ENCODE peak calls at places on chromosomes 4 and X, in six cellular contexts. One of them, this sample, is unnamed.

GRCh38 chr4:7763106-7763505 is 176.6 kb downstream of the AFAP1 start:
- DNase-seq in nephron progenitor cell: no peak
- DNase-seq in NCI-H1092: no peak
- DNase-seq in NB4: no peak
- DNase-seq in AG20443: no peak
- DNase-seq in memory B cell: no peak
- DNase-seq in this sample: no peak

GRCh38 chrX:104288269-104288668 is 33.5 kb upstream of the ESX1 start:
- DNase-seq in nephron progenitor cell: no peak
- DNase-seq in AG20443: no peak
- DNase-seq in memory B cell: no peak
- DNase-seq in NB4: no peak
- DNase-seq in NCI-H1092: no peak
- DNase-seq in this sample: peak; percentile 13

GRCh38 chrX:5876984-5877655 is 351.5 kb downstream of the NLGN4X start:
- DNase-seq in NB4: peak; percentile 42
- DNase-seq in NCI-H1092: no peak
- DNase-seq in memory B cell: no peak
- DNase-seq in nephron progenitor cell: peak; percentile 51
- DNase-seq in AG20443: peak; percentile 2
- DNase-seq in this sample: peak; percentile 31

GRCh38 chr4:55184600-55185523 is 59.5 kb upstream of the KDR start:
- DNase-seq in nephron progenitor cell: no peak
- DNase-seq in AG20443: peak; percentile 56
- DNase-seq in NB4: peak; percentile 16
- DNase-seq in memory B cell: no peak
- DNase-seq in NCI-H1092: no peak
- DNase-seq in this sample: peak; percentile 60

GRCh38 chr4:56272003-56272402 is 115.3 kb downstream of the AASDH start:
- DNase-seq in AG20443: no peak
- DNase-seq in memory B cell: no peak
- DNase-seq in nephron progenitor cell: no peak
- DNase-seq in NB4: no peak
- DNase-seq in NCI-H1092: no peak
- DNase-seq in this sample: no peak

GRCh38 chrX:50971390-50971789 is 60.9 kb downstream of the BMP15 start:
- DNase-seq in memory B cell: no peak
- DNase-seq in nephron progenitor cell: no peak
- DNase-seq in AG20443: peak; percentile 9
- DNase-seq in NB4: no peak
- DNase-seq in NCI-H1092: no peak
- DNase-seq in this sample: no peak

GRCh38 chrX:41556958-41557357 is 109.8 kb downstream of the NYX start:
- DNase-seq in NB4: no peak
- DNase-seq in memory B cell: no peak
- DNase-seq in nephron progenitor cell: no peak
- DNase-seq in AG20443: no peak
- DNase-seq in NCI-H1092: no peak
- DNase-seq in this sample: no peak

GRCh38 chr4:17336524-17336941 is 175.4 kb downstream of the QDPR start:
- DNase-seq in nephron progenitor cell: no peak
- DNase-seq in memory B cell: no peak
- DNase-seq in NCI-H1092: no peak
- DNase-seq in NB4: no peak
- DNase-seq in AG20443: no peak
- DNase-seq in this sample: no peak

GRCh38 chr4:2712261-2712842 is 43.8 kb downstream of the TNIP2 start:
- DNase-seq in nephron progenitor cell: no peak
- DNase-seq in AG20443: no peak
- DNase-seq in NCI-H1092: no peak
- DNase-seq in memory B cell: no peak
- DNase-seq in NB4: peak; percentile 60
- DNase-seq in this sample: no peak

GRCh38 chr4:7392438-7393374 is 42.0 kb downstream of the PSAPL1 start:
- DNase-seq in memory B cell: no peak
- DNase-seq in NB4: no peak
- DNase-seq in NCI-H1092: no peak
- DNase-seq in nephron progenitor cell: peak; percentile 58
- DNase-seq in AG20443: peak; percentile 83
- DNase-seq in this sample: no peak

GRCh38 chr4:19748911-19749473 is 502.7 kb upstream of the SLIT2 start:
- DNase-seq in memory B cell: no peak
- DNase-seq in AG20443: peak; percentile 40
- DNase-seq in NB4: no peak
- DNase-seq in NCI-H1092: no peak
- DNase-seq in nephron progenitor cell: no peak
- DNase-seq in this sample: no peak

GRCh38 chrX:16559206-16559619 is 90.7 kb upstream of the S100G start:
- DNase-seq in NB4: no peak
- DNase-seq in nephron progenitor cell: no peak
- DNase-seq in memory B cell: no peak
- DNase-seq in AG20443: peak; percentile 38
- DNase-seq in NCI-H1092: no peak
- DNase-seq in this sample: no peak

GRCh38 chrX:47239898-47240545 is 7.2 kb downstream of the USP11 start:
- DNase-seq in nephron progenitor cell: no peak
- DNase-seq in memory B cell: no peak
- DNase-seq in AG20443: no peak
- DNase-seq in NB4: no peak
- DNase-seq in NCI-H1092: no peak
- DNase-seq in this sample: no peak

GRCh38 chr4:23038626-23039245 is 346.0 kb downstream of the GBA3 start:
- DNase-seq in AG20443: no peak
- DNase-seq in nephron progenitor cell: no peak
- DNase-seq in memory B cell: no peak
- DNase-seq in NB4: no peak
- DNase-seq in NCI-H1092: no peak
- DNase-seq in this sample: no peak

GRCh38 chrX:155027509-155028066 is 944 bp downstream of the FUNDC2 start:
- DNase-seq in memory B cell: no peak
- DNase-seq in AG20443: peak; percentile 27
- DNase-seq in NCI-H1092: peak; percentile 29
- DNase-seq in nephron progenitor cell: no peak
- DNase-seq in NB4: peak; percentile 75
- DNase-seq in this sample: no peak

GRCh38 chrX:28472926-28473325 is 114.3 kb upstream of the IL1RAPL1 start:
- DNase-seq in nephron progenitor cell: no peak
- DNase-seq in AG20443: no peak
- DNase-seq in memory B cell: no peak
- DNase-seq in NCI-H1092: no peak
- DNase-seq in NB4: no peak
- DNase-seq in this sample: no peak

GRCh38 chr4:3838437-3839380 is 72.5 kb downstream of the ADRA2C start:
- DNase-seq in NB4: no peak
- DNase-seq in nephron progenitor cell: no peak
- DNase-seq in AG20443: no peak
- DNase-seq in memory B cell: no peak
- DNase-seq in NCI-H1092: no peak
- DNase-seq in this sample: no peak

GRCh38 chr4:64417974-64418373 is 8.7 kb upstream of the TECRL start:
- DNase-seq in NCI-H1092: peak; percentile 55
- DNase-seq in memory B cell: no peak
- DNase-seq in NB4: no peak
- DNase-seq in nephron progenitor cell: no peak
- DNase-seq in AG20443: no peak
- DNase-seq in this sample: no peak

GRCh38 chrX:72019487-72019886 is 108.8 kb downstream of the NHSL2 start:
- DNase-seq in NB4: no peak
- DNase-seq in AG20443: no peak
- DNase-seq in nephron progenitor cell: no peak
- DNase-seq in NCI-H1092: no peak
- DNase-seq in memory B cell: no peak
- DNase-seq in this sample: no peak

GRCh38 chrX:74242484-74243138 is 61.4 kb upstream of the ZCCHC13 start:
- DNase-seq in NB4: no peak
- DNase-seq in nephron progenitor cell: no peak
- DNase-seq in AG20443: no peak
- DNase-seq in memory B cell: no peak
- DNase-seq in NCI-H1092: no peak
- DNase-seq in this sample: no peak

GRCh38 chrX:77505227-77505626 is 58.0 kb downstream of the FGF16 start:
- DNase-seq in AG20443: peak; percentile 12
- DNase-seq in NCI-H1092: no peak
- DNase-seq in NB4: peak; percentile 69
- DNase-seq in memory B cell: no peak
- DNase-seq in nephron progenitor cell: no peak
- DNase-seq in this sample: no peak

GRCh38 chr4:148444296-148445070 is 2.3 kb upstream of the NR3C2 start:
- DNase-seq in nephron progenitor cell: peak; percentile 66
- DNase-seq in NCI-H1092: no peak
- DNase-seq in AG20443: peak; percentile 19
- DNase-seq in memory B cell: peak; percentile 58
- DNase-seq in NB4: no peak
- DNase-seq in this sample: peak; percentile 56

GRCh38 chrX:68511255-68511654 is 12.4 kb downstream of the YIPF6 start:
- DNase-seq in AG20443: peak; percentile 39
- DNase-seq in memory B cell: peak; percentile 33
- DNase-seq in NB4: peak; percentile 55
- DNase-seq in NCI-H1092: peak; percentile 35
- DNase-seq in nephron progenitor cell: peak; percentile 32
- DNase-seq in this sample: peak; percentile 12

GRCh38 chr4:165761968-165762367 is 111.1 kb upstream of the TLL1 start:
- DNase-seq in memory B cell: no peak
- DNase-seq in NB4: no peak
- DNase-seq in NCI-H1092: no peak
- DNase-seq in nephron progenitor cell: no peak
- DNase-seq in AG20443: no peak
- DNase-seq in this sample: no peak

GRCh38 chr4:98786866-98787265 is 128.5 kb upstream of the TSPAN5 start:
- DNase-seq in AG20443: no peak
- DNase-seq in nephron progenitor cell: no peak
- DNase-seq in NCI-H1092: no peak
- DNase-seq in NB4: peak; percentile 24
- DNase-seq in memory B cell: no peak
- DNase-seq in this sample: no peak

GRCh38 chr4:123667496-123667895 is 270.9 kb downstream of the SPRY1 start:
- DNase-seq in nephron progenitor cell: no peak
- DNase-seq in AG20443: no peak
- DNase-seq in NB4: no peak
- DNase-seq in memory B cell: no peak
- DNase-seq in NCI-H1092: no peak
- DNase-seq in this sample: no peak

GRCh38 chr4:7108046-7108625 is 40.3 kb upstream of the GRPEL1 start:
- DNase-seq in AG20443: no peak
- DNase-seq in nephron progenitor cell: no peak
- DNase-seq in NCI-H1092: no peak
- DNase-seq in memory B cell: no peak
- DNase-seq in NB4: no peak
- DNase-seq in this sample: no peak

GRCh38 chr4:123465416-123465815 is 68.8 kb downstream of the SPRY1 start:
- DNase-seq in NCI-H1092: no peak
- DNase-seq in nephron progenitor cell: no peak
- DNase-seq in AG20443: no peak
- DNase-seq in memory B cell: no peak
- DNase-seq in NB4: no peak
- DNase-seq in this sample: no peak

GRCh38 chrX:84219551-84219950 is 31.6 kb upstream of the RPS6KA6 start:
- DNase-seq in AG20443: no peak
- DNase-seq in memory B cell: no peak
- DNase-seq in nephron progenitor cell: no peak
- DNase-seq in NCI-H1092: no peak
- DNase-seq in NB4: no peak
- DNase-seq in this sample: no peak

GRCh38 chr4:166019441-166019840 is 146.4 kb downstream of the TLL1 start:
- DNase-seq in AG20443: no peak
- DNase-seq in memory B cell: no peak
- DNase-seq in nephron progenitor cell: no peak
- DNase-seq in NCI-H1092: no peak
- DNase-seq in NB4: no peak
- DNase-seq in this sample: no peak

GRCh38 chr4:2155246-2155645 is 86.7 kb downstream of the HAUS3 start:
- DNase-seq in memory B cell: no peak
- DNase-seq in AG20443: no peak
- DNase-seq in NCI-H1092: no peak
- DNase-seq in nephron progenitor cell: no peak
- DNase-seq in NB4: no peak
- DNase-seq in this sample: no peak

GRCh38 chr4:30386266-30386895 is 333.8 kb upstream of the PCDH7 start:
- DNase-seq in memory B cell: no peak
- DNase-seq in NCI-H1092: no peak
- DNase-seq in NB4: no peak
- DNase-seq in AG20443: no peak
- DNase-seq in nephron progenitor cell: no peak
- DNase-seq in this sample: no peak

GRCh38 chr4:52833941-52834525 is 28.1 kb upstream of the RASL11B start:
- DNase-seq in memory B cell: no peak
- DNase-seq in AG20443: peak; percentile 18
- DNase-seq in nephron progenitor cell: no peak
- DNase-seq in NB4: no peak
- DNase-seq in NCI-H1092: no peak
- DNase-seq in this sample: no peak

GRCh38 chrX:8988456-8988855 is 45.5 kb downstream of the FAM9B start:
- DNase-seq in AG20443: peak; percentile 80
- DNase-seq in NCI-H1092: no peak
- DNase-seq in nephron progenitor cell: no peak
- DNase-seq in memory B cell: no peak
- DNase-seq in NB4: peak; percentile 1
- DNase-seq in this sample: no peak

GRCh38 chrX:14963447-14964236 is 90.4 kb downstream of the MOSPD2 start:
- DNase-seq in NCI-H1092: no peak
- DNase-seq in AG20443: peak; percentile 20
- DNase-seq in NB4: no peak
- DNase-seq in memory B cell: no peak
- DNase-seq in nephron progenitor cell: no peak
- DNase-seq in this sample: no peak

GRCh38 chr4:109332926-109333464 is 30.5 kb upstream of the COL25A1 start:
- DNase-seq in AG20443: no peak
- DNase-seq in NB4: peak; percentile 8
- DNase-seq in NCI-H1092: no peak
- DNase-seq in nephron progenitor cell: no peak
- DNase-seq in memory B cell: no peak
- DNase-seq in this sample: peak; percentile 80

GRCh38 chr4:139077567-139078355 is 62.2 kb downstream of the NOCT start:
- DNase-seq in nephron progenitor cell: no peak
- DNase-seq in memory B cell: no peak
- DNase-seq in NCI-H1092: no peak
- DNase-seq in NB4: no peak
- DNase-seq in AG20443: no peak
- DNase-seq in this sample: no peak

GRCh38 chrX:122641826-122642225 is 542.3 kb upstream of the GRIA3 start:
- DNase-seq in memory B cell: no peak
- DNase-seq in NCI-H1092: no peak
- DNase-seq in AG20443: no peak
- DNase-seq in nephron progenitor cell: no peak
- DNase-seq in NB4: no peak
- DNase-seq in this sample: no peak

GRCh38 chrX:2283111-2283847 is 217.5 kb downstream of the DHRSX start:
- DNase-seq in NB4: no peak
- DNase-seq in AG20443: no peak
- DNase-seq in NCI-H1092: no peak
- DNase-seq in memory B cell: no peak
- DNase-seq in nephron progenitor cell: no peak
- DNase-seq in this sample: no peak

GRCh38 chr4:103046416-103047290 is 27.1 kb upstream of the SLC9B1 start:
- DNase-seq in NCI-H1092: no peak
- DNase-seq in memory B cell: peak; percentile 11
- DNase-seq in AG20443: peak; percentile 58
- DNase-seq in nephron progenitor cell: peak; percentile 21
- DNase-seq in NB4: peak; percentile 57
- DNase-seq in this sample: peak; percentile 37

This sample was measured in WTC11.